ENCODE peak calls at places on chromosomes 6 and 20, in five cellular contexts. Z is endothelial cell of umbilical vein, B is HepG2, E is K562, M is GM12878. L is an unnamed sample.

GRCh38 chr6:15888798-15889772 is 226.3 kb upstream of the DTNBP1 start:
- DNase-seq in Z (no peak), B (no peak), E (no peak), M (no peak), L (no peak)

GRCh38 chr6:43159599-43159998 is 11.5 kb upstream of the SRF start:
- DNase-seq in Z (no peak), B (no peak), E (no peak), M (no peak), L (no peak)

GRCh38 chr20:8616792-8617191 is 452.1 kb upstream of the PLCB4 start:
- DNase-seq in Z (no peak), B (no peak), E (no peak), M (no peak), L (no peak)

GRCh38 chr6:52049252-52050050 is 38.0 kb downstream of the PKHD1 start:
- DNase-seq in Z (peak), B (peak), E (peak), M (peak), L (peak)

GRCh38 chr6:26328265-26328844 is 36.6 kb upstream of the BTN3A2 start:
- DNase-seq in Z (no peak), B (no peak), E (no peak), M (no peak), L (no peak)

GRCh38 chr20:59785986-59786753 is 147.3 kb downstream of the SYCP2 start:
- DNase-seq in Z (no peak), B (no peak), E (no peak), M (no peak), L (no peak)

GRCh38 chr6:2448826-2449571 is 203.6 kb upstream of the GMDS start:
- DNase-seq in Z (peak), B (peak), E (peak), M (no peak), L (peak)

GRCh38 chr6:37565267-37566208 is 65.8 kb upstream of the CCDC167 start:
- DNase-seq in Z (peak), B (no peak), E (no peak), M (no peak), L (no peak)

GRCh38 chr20:32787168-32787567 is 25.0 kb downstream of the DNMT3B start:
- DNase-seq in Z (no peak), B (no peak), E (no peak), M (no peak), L (no peak)

GRCh38 chr20:17233621-17234020 is 6.8 kb downstream of the PCSK2 start:
- DNase-seq in Z (no peak), B (no peak), E (no peak), M (no peak), L (no peak)

GRCh38 chr6:16690244-16691142 is 70.8 kb downstream of the ATXN1 start:
- DNase-seq in Z (no peak), B (peak), E (no peak), M (no peak), L (no peak)

GRCh38 chr20:48189177-48189576 is 403.9 kb upstream of the SULF2 start:
- DNase-seq in Z (peak), B (peak), E (no peak), M (peak), L (peak)

GRCh38 chr6:80314531-80314930 is 208.1 kb downstream of the BCKDHB start:
- DNase-seq in Z (no peak), B (no peak), E (no peak), M (no peak), L (no peak)

GRCh38 chr6:152364846-152365245 is 272.3 kb downstream of the SYNE1 start:
- DNase-seq in Z (no peak), B (no peak), E (no peak), M (no peak), L (no peak)

GRCh38 chr6:116682334-116682712 is 1.3 kb downstream of the KPNA5 start:
- DNase-seq in Z (peak), B (no peak), E (no peak), M (peak), L (no peak)

GRCh38 chr20:469746-470490 is 7.6 kb upstream of the TBC1D20 start:
- DNase-seq in Z (no peak), B (no peak), E (no peak), M (no peak), L (no peak)

GRCh38 chr6:136501081-136501480 is 49.1 kb downstream of the MAP7 start:
- DNase-seq in Z (no peak), B (no peak), E (no peak), M (no peak), L (no peak)

GRCh38 chr6:114085206-114085605 is 114.3 kb upstream of the HDAC2 start:
- DNase-seq in Z (no peak), B (no peak), E (no peak), M (no peak), L (no peak)

GRCh38 chr6:129055796-129056195 is 172.9 kb downstream of the LAMA2 start:
- DNase-seq in Z (peak), B (no peak), E (no peak), M (no peak), L (no peak)

GRCh38 chr6:148593130-148593812 is 153.6 kb upstream of the UST start:
- DNase-seq in Z (no peak), B (no peak), E (no peak), M (no peak), L (no peak)

GRCh38 chr6:36207155-36207554 is 10.6 kb downstream of the BRPF3 start:
- DNase-seq in Z (no peak), B (no peak), E (no peak), M (no peak), L (no peak)

GRCh38 chr20:41248371-41249024 is 69.0 kb downstream of the ZHX3 start:
- DNase-seq in Z (peak), B (no peak), E (no peak), M (no peak), L (no peak)

GRCh38 chr20:50146732-50147662 is 6.5 kb downstream of the PEDS1 start:
- DNase-seq in Z (peak), B (no peak), E (peak), M (peak), L (no peak)
- TF ChIP-seq POLR2A in Z (peak), B (no peak), E (peak), M (peak), L (no peak)

GRCh38 chr6:47465117-47465516 is 12.5 kb upstream of the CD2AP start:
- DNase-seq in Z (no peak), B (no peak), E (no peak), M (no peak), L (no peak)
- H2AFZ ChIP-seq in Z (no peak), B (no peak), E (peak), M (no peak), L (no peak)

GRCh38 chr6:29752451-29753308 is 29.4 kb downstream of the HLA-F start:
- DNase-seq in Z (peak), B (peak), E (peak), M (peak), L (peak)
- TF ChIP-seq POLR2A in Z (peak), B (no peak), E (peak), M (peak), L (peak)

DNA sequence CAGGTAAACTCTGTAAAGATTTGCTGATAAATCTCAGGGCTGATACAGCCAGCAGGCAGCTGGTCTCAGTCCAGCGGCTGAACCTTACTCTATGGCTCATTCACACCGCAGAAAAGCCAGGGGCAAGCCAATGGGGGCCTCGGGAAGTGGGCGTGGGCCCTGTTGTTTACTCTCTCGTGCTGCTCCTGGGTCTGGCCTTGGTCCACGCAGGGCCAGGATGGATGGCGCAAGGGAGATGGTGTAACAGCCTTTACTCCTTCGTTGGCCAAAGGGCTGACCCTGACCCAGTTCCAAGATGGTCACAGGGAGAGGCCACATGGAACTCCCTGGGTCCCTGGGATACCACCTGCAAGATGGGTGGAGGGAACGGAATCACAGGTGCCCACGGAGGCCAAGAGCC is 16.2 kb downstream of the KCNK17 start:
- DNase-seq in Z (no peak), B (peak), E (no peak), M (no peak), L (no peak)
- H2AFZ ChIP-seq in Z (no peak), B (no peak), E (no peak), M (no peak), L (no peak)

DNA sequence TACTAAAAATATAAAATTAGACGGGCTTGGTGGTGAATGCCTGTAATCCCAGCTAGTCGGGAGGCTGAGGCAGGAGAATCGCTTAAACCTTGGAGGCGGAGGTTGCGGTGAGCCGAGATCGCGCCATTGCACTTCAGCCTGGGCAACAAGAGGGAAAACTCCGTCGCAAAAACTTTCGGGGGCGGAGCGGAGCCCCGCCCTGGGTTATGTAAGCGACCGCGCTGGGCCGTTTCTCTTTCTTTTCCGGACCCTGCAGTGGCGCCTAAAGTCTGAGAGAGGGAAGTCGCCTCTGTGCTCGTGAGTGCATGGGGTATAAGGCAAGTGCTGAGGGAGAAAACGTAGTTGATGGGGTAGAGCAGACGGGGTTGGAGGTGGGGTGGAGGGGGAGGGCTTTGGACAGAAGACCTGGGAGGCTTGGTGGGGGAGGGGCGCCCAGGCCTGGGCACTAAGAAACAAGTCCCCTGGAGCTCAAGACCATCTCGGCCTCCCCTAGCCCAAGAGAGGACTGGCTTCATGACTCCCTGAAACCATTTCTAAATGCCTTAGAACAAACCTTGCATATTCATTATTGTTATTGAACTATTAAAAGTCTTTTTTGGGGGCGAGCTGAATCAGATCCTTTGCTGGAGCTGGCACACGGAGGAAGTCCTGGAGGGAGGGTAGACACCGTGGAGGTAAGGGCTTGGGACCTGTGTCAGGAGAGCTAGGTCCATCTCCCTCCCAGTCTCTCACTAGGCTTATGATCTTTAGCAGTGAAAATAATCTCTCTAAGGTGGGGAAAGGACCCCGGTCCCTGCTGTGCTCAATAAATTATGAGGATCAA is 2.7 kb upstream of the MICA start:
- DNase-seq in Z (peak), B (peak), E (peak), M (no peak), L (peak)
- TF ChIP-seq POLR2A in Z (no peak), B (no peak), E (peak), M (peak), L (peak)

DNA sequence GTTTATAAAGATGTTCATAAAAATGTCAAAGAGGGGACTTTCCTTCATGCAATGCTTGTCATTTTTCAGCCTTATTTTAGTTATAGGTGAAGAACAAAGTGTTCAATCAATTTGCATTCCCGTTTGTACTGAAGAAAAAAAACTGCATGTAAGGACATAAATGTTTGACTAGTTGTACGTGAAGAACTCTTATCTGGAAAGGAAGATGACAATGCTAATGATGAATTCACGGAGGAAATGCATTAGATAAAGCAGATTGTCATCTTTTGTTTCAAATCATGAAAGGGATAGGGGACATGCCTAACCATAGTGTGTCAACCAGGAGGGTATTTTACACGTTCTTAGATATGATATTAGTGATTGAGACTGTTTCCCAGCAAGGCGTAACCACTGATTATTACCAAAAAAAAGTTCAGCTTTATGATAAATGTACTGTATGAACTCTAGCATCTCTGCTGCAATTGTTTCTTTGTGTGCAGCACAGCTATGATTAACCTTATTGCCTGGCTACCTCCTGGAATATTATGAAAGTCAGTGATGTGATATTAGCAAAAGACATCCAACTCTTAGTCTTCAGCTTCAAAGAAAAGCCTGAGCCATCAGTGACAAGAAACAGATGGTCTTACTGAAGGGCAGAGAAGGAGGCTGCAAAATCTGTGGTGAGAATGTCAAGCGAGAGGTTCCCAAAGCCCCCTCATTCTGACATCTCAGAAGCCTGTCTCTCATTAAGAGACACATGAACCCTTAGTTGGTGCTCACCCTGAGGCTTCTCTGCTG is 89.6 kb upstream of the TNFAIP3 start:
- DNase-seq in Z (peak), B (no peak), E (no peak), M (no peak), L (no peak)
- H2AFZ ChIP-seq in Z (no peak), B (no peak), E (no peak), M (no peak), L (no peak)

DNA sequence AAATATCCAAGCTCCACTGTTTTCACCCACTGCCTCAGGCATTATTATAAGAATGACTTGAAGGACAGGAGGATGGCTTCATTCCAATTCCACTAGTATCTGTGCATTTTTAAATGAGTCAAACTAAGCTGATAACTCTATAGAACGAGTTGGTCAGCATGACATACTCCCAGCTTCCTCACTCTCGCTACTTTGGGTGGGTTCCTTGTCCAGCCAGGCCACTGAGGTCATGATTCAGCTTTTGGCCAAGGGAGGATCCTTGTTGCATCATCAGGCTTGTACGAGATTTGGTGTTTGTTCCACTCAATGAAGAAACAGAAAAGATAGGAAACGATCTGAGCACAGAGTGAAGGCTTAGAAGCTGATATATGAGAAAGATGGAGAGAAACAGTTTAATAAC is 19.8 kb downstream of the NEDD9 start:
- DNase-seq in Z (peak), B (no peak), E (no peak), M (no peak), L (no peak)
- TF ChIP-seq POLR2A in Z (no peak), B (no peak), E (no peak), M (no peak), L (no peak)

GRCh38 chr6:25251426-25251825 is 27.7 kb upstream of the CARMIL1 start:
- DNase-seq in Z (no peak), B (no peak), E (no peak), M (no peak), L (no peak)

GRCh38 chr6:25248100-25248499 is 31.1 kb upstream of the CARMIL1 start:
- DNase-seq in Z (no peak), B (no peak), E (no peak), M (no peak), L (no peak)

GRCh38 chr6:25249133-25249532 is 30.0 kb upstream of the CARMIL1 start:
- DNase-seq in Z (no peak), B (no peak), E (no peak), M (no peak), L (no peak)

GRCh38 chr6:25253371-25253770 is 25.8 kb upstream of the CARMIL1 start:
- DNase-seq in Z (no peak), B (no peak), E (no peak), M (no peak), L (no peak)

DNA sequence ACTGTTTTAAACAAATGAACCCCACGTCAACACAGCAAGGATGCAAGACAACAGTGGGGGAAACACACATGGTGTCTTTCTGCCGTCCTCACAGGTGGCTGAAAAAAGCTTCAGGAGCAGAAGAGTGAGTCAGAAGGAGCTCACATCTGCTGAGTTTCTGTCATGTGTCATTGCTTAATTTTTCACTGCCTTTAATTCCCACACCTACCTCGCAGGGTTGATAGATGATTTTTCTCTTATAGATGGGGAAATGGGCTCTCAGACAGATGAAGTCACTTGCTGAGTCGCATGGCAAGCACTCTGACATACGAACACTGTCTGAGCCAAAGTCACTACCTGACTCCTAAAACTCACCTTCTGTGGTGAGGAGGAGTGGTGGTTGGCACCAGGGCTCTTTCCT is 28.3 kb upstream of the CARMIL1 start:
- DNase-seq in Z (no peak), B (no peak), E (no peak), M (peak), L (peak)
- H2AFZ ChIP-seq in Z (no peak), B (no peak), E (no peak), M (no peak), L (peak)

GRCh38 chr6:89954721-89955148 is 60.5 kb downstream of the GJA10 start:
- DNase-seq in Z (no peak), B (no peak), E (no peak), M (no peak), L (no peak)
- TF ChIP-seq POLR2A in Z (no peak), B (no peak), E (no peak), M (no peak), L (no peak)

GRCh38 chr20:53774487-53775203 is 181.0 kb upstream of the ZNF217 start:
- DNase-seq in Z (peak), B (no peak), E (no peak), M (no peak), L (peak)

GRCh38 chr20:53769041-53769440 is 175.4 kb upstream of the ZNF217 start:
- DNase-seq in Z (no peak), B (peak), E (no peak), M (no peak), L (no peak)

GRCh38 chr20:53776858-53777257 is 183.2 kb upstream of the ZNF217 start:
- DNase-seq in Z (no peak), B (no peak), E (no peak), M (no peak), L (no peak)

GRCh38 chr20:53778041-53778516 is 184.4 kb upstream of the ZNF217 start:
- DNase-seq in Z (no peak), B (no peak), E (no peak), M (no peak), L (no peak)

DNA sequence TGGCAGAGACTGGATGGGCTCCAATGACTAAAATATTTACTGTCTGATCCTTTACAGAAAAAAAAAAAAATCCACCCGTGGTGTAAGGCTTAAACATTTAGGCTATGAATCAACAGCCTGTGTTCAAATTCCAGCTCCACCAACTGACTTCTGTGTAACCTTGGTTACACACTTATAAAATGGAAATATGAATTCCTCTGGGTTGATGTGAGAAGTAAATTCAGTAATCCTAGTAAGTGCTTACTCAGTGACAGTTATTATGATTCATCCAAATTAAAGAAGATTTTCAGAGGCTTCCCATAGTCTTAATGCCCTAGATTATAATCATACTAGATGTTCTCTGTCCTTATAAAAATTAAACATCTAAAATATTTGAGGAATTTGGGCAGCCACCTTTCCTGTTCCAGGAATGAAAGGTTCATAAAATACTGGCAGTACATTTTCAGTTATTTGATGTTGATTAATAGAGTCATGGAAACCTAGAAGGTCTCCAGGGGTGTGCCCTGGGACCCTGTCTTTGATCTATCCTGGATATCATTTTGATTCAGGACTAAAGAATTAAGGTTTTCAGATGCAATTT is 180.2 kb upstream of the ZNF217 start:
- DNase-seq in Z (peak), B (peak), E (no peak), M (no peak), L (peak)
- H2AFZ ChIP-seq in Z (no peak), B (no peak), E (no peak), M (no peak), L (peak)

L was measured in HCT116.